ENCODE peak calls at places on chromosomes 11 and 22, in seven cellular contexts. Z is GM23338, O is GM12891, U is spleen, Y is sigmoid colon, L is H1, P is stomach. G is an unnamed sample.

GRCh38 chr11:63889344-63889743 is 27.6 kb downstream of the RCOR2 start:
- DNase-seq in P (peak), Z (no peak), L (no peak), U (no peak), O (no peak), Y (no peak), G (no peak)

GRCh38 chr11:35605691-35606090 is 12.6 kb upstream of the FJX1 start:
- DNase-seq in P (no peak), U (no peak), Z (no peak), Y (no peak), L (no peak), O (no peak), G (peak)

GRCh38 chr11:66970808-66971442 is 4.2 kb upstream of the C11orf86 start:
- DNase-seq in Y (peak), Z (no peak), O (no peak), U (no peak), L (no peak), P (no peak), G (no peak)

GRCh38 chr11:25163421-25163820 is 666.6 kb downstream of the LUZP2 start:
- DNase-seq in O (no peak), Y (no peak), P (no peak), Z (no peak), L (no peak), U (no peak), G (no peak)

GRCh38 chr11:118605116-118605867 is 2.1 kb upstream of the PHLDB1 start:
- DNase-seq in L (no peak), O (no peak), Z (peak), Y (peak), U (peak), P (peak), G (no peak)

GRCh38 chr11:62677160-62677559 is 1.7 kb downstream of the UBXN1 start:
- DNase-seq in L (no peak), Y (no peak), Z (no peak), O (no peak), P (no peak), U (no peak), G (no peak)

GRCh38 chr22:43256569-43257360 is 69.8 kb upstream of the TTLL12 start:
- DNase-seq in O (no peak), Y (no peak), U (no peak), Z (no peak), P (no peak), L (no peak), G (no peak)

GRCh38 chr22:35018995-35019394 is 47.0 kb upstream of the ISX start:
- DNase-seq in Z (no peak), L (no peak), O (no peak), P (no peak), U (no peak), Y (no peak), G (no peak)

GRCh38 chr11:9001736-9002135 is 2.1 kb downstream of the NRIP3 start:
- DNase-seq in O (no peak), Y (no peak), Z (no peak), L (no peak), U (no peak), P (no peak), G (no peak)

GRCh38 chr22:17283423-17283822 is 64.2 kb upstream of the ADA2 start:
- DNase-seq in U (peak), Y (no peak), Z (peak), P (no peak), L (no peak), O (no peak), G (no peak)

GRCh38 chr11:111260761-111261160 is 15.2 kb downstream of the POU2AF2 start:
- DNase-seq in P (no peak), U (no peak), Y (no peak), Z (no peak), O (no peak), L (no peak), G (no peak)

GRCh38 chr11:111718436-111719325 is 47.5 kb downstream of the PPP2R1B start:
- DNase-seq in Z (no peak), U (no peak), L (no peak), P (peak), Y (peak), O (no peak), G (no peak)

GRCh38 chr11:65882191-65883057 is 2.8 kb downstream of the CTSW start:
- DNase-seq in U (peak), O (no peak), Z (no peak), Y (peak), L (no peak), P (no peak), G (no peak)

GRCh38 chr11:10526974-10527918 is 13.7 kb downstream of the RNF141 start:
- DNase-seq in P (no peak), Y (no peak), O (peak), U (no peak), Z (no peak), L (no peak), G (no peak)
- TF ChIP-seq POLR2AphosphoS5 in P (no peak), Y (no peak), O (no peak), U (no peak), Z (no peak), L (no peak), G (no peak)

GRCh38 chr22:37499789-37500188 is 13.6 kb upstream of the MFNG start:
- DNase-seq in Y (no peak), L (no peak), O (no peak), P (no peak), U (no peak), Z (no peak), G (no peak)

GRCh38 chr22:37499006-37499707 is 13.0 kb upstream of the MFNG start:
- DNase-seq in O (no peak), P (peak), U (no peak), Y (no peak), Z (no peak), L (no peak), G (no peak)

GRCh38 chr22:37493979-37494378 is 7.8 kb upstream of the MFNG start:
- DNase-seq in U (no peak), Z (no peak), Y (no peak), L (no peak), P (no peak), O (no peak), G (no peak)

GRCh38 chr22:37498289-37498909 is 12.2 kb upstream of the MFNG start:
- DNase-seq in O (peak), Y (no peak), Z (peak), L (peak), P (peak), U (peak), G (no peak)

DNA sequence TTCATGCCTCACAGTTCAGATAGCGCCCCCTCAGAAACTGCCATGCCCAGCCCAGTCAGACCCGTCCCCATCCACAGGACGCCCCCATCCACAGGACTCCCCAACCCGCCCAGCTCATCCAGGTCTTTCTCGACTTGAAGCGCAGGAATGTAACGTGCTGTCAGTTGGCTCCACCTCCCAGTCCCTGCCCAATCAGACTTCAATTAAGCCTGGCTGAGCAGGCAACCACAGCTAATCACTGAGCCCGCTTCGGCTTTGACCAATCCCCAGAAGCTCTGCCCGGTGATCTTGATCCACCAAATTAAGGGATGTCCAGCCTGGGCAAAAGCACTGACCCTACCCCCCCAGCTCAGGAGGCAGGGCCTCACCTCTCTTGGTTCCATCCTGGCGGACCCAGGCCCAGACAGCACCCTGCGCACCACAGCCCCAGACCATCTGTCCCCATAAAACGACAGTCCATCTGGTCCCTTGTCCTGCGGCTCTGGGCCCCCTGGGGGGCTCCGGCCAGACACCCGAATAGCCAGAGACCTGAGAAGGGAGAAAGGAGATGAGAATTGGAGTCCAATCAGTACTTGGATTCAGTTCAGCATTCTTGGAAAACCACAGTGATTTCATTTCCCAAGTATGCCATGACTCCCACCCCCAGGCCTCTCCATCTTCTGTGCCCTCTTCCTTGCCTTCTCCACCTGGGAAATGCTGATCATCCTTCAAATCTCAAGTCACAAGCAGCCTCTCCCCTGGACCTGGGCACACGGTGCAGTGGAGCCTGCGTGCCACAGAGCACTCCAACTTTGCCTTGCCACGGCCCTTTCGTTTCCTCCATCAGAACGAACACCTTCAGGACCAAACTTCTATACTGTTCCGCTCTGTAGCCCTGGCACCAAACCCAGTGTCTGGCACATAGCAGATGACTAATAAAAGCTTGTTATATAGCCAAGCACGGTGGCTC is 10.7 kb upstream of the MFNG start:
- DNase-seq in L (no peak), Z (peak), P (no peak), O (no peak), Y (no peak), U (no peak), G (no peak)
- TF ChIP-seq POLR2AphosphoS5 in L (no peak), Z (no peak), P (no peak), O (no peak), Y (no peak), U (no peak), G (no peak)

DNA sequence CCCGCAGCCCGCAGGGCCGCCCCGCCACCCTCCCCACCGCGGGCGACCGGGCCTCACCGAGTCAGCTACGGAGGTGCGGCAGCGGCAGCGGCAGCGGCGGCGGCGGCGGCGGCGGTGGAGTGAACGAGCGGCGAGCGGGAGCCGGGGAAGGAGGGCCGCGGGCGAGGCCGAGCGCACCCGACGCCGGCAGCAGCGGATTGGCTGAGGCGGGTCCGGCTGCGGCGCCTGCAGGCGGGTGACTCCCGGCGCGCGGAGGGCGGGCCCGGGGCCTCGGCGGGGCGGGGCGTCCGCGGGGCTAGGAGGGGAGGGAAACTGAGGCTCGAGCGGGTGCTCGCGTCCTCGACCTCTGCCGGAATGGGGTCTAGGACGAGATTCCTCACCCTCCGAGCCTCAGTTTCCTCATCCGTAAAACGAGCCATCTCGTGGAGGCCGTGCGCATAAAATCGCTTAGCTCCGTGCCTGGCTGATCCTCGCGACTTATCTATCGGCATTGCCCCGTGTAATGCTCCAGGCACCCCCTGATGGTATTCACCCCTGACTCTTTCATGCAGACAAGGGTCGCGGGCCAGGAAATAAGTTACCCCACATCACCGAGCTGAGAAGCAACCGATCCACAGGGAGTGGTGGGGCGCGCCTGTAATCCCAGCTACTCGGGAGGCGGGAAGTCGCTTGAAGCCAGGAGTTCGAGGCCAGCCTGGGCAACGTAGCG is at the start of gene CPT1A:
- DNase-seq in Y (peak), P (peak), O (peak), L (peak), Z (peak), U (peak), G (peak)
- TF ChIP-seq POLR2AphosphoS5 in Y (peak), P (peak), O (no peak), L (no peak), Z (no peak), U (peak), G (no peak)

GRCh38 chr22:24592846-24593809 is at the start of gene LRRC75B:
- DNase-seq in P (peak), U (peak), O (peak), Z (peak), L (peak), Y (peak), G (peak)
- TF ChIP-seq POLR2AphosphoS5 in P (peak), U (peak), O (no peak), Z (peak), L (peak), Y (peak), G (peak)

GRCh38 chr11:16895306-16895705 is 118.9 kb downstream of the PLEKHA7 start:
- DNase-seq in L (no peak), Y (no peak), Z (no peak), P (no peak), U (no peak), O (no peak), G (no peak)
- TF ChIP-seq POLR2AphosphoS5 in L (no peak), Y (no peak), Z (no peak), P (no peak), U (no peak), O (no peak), G (no peak)

GRCh38 chr11:3122775-3123201 is 42.3 kb downstream of the OSBPL5 start:
- DNase-seq in L (no peak), P (no peak), Y (peak), O (no peak), Z (no peak), U (peak), G (no peak)

GRCh38 chr11:3119141-3119821 is 45.8 kb downstream of the OSBPL5 start:
- DNase-seq in Z (no peak), O (no peak), L (no peak), Y (peak), U (peak), P (peak), G (peak)

GRCh38 chr11:3121931-3122774 is 43.0 kb downstream of the OSBPL5 start:
- DNase-seq in L (no peak), P (peak), Y (peak), O (no peak), Z (no peak), U (peak), G (peak)

GRCh38 chr11:3121416-3121815 is 43.7 kb downstream of the OSBPL5 start:
- DNase-seq in U (peak), Y (peak), Z (no peak), P (peak), L (no peak), O (no peak), G (peak)

DNA sequence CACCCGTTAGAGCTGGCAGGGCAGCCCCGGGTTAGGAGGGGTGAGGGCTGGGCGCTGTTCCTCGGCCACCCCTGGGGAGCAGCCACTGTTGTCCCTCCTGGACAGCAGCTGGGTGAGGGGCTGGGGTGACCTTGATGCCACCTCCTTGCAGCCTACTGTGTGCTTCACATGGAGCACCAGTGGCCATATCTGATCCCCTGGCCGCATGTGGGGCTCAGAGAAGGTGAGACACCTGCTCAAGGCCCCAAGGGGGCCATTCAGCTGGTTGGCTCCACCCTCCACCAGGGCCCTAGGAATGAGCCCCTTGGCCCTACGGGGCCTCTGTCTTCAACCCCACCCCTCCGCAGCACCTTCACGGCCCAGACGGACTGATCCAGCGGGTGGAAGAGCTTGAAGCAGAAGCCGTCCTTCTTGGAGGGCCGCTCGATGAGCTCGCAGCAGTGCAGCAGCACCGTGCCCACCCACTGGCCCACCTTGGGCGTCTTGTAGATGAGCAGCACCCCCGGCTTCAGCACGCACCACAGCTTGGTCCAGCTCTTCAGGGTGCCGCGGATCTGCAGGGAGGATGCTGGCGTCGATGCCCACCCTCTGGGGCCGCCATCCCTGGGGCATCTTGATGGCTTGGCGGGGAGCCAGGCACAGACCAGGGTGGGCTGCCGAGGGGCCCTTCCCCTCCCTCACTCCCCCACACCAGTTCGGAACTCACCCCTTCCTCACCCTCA is 44.9 kb downstream of the OSBPL5 start:
- DNase-seq in P (peak), U (peak), O (no peak), Y (peak), L (no peak), Z (no peak), G (peak)
- TF ChIP-seq POLR2AphosphoS5 in P (no peak), U (no peak), O (no peak), Y (no peak), L (no peak), Z (no peak), G (no peak)

GRCh38 chr11:12918667-12919066 is 90.4 kb upstream of the RASSF10 start:
- DNase-seq in U (no peak), Y (no peak), O (no peak), Z (no peak), P (no peak), L (no peak), G (no peak)

GRCh38 chr11:12917830-12918229 is 91.3 kb upstream of the RASSF10 start:
- DNase-seq in U (no peak), Z (no peak), L (no peak), O (no peak), P (no peak), Y (no peak), G (no peak)

GRCh38 chr11:12915093-12915492 is 94.0 kb upstream of the RASSF10 start:
- DNase-seq in U (no peak), P (no peak), Y (no peak), O (no peak), L (no peak), Z (no peak), G (no peak)

GRCh38 chr11:12909866-12910265 is 99.2 kb upstream of the RASSF10 start:
- DNase-seq in Z (no peak), Y (no peak), L (no peak), U (no peak), P (no peak), O (no peak), G (no peak)

DNA sequence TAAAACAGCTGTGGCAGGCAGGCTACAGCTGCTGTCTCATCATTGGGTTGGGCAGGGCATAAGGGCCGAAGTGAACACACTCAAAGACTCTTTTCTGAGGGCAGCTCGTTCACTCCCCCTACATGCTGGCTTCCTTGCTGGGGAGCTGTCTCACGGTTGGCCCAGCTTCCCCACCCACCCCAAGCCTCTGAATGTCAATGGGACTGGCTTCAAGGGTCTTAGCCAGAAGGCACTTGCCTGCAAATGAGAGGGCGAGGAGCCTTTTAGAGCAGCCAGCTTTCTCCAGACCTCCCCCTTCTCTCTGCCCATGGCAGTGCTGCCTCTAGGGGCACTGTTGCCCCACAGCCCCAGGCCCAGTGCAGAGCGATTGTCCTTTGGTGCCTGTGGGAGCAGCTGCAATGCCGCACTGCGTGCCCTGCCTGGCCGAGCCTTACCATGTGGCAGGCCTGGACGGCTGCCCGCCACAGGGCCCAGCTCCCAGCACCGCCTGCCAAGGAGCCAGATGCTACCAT is 94.7 kb upstream of the RASSF10 start:
- DNase-seq in U (no peak), O (peak), Z (peak), P (no peak), Y (peak), L (peak), G (no peak)
- TF ChIP-seq POLR2AphosphoS5 in U (no peak), O (no peak), Z (no peak), P (no peak), Y (peak), L (no peak), G (no peak)

GRCh38 chr11:16814410-16815046 is 76.1 kb downstream of the C11orf58 start:
- DNase-seq in P (no peak), Y (peak), L (no peak), Z (no peak), U (no peak), O (no peak), G (no peak)

GRCh38 chr11:16816358-16817270 is 78.2 kb downstream of the C11orf58 start:
- DNase-seq in O (no peak), Z (no peak), P (no peak), Y (no peak), U (peak), L (no peak), G (no peak)

GRCh38 chr11:16817321-16817720 is 78.9 kb downstream of the C11orf58 start:
- DNase-seq in U (no peak), O (no peak), Z (no peak), Y (no peak), P (no peak), L (no peak), G (no peak)

GRCh38 chr11:16813141-16813540 is 74.7 kb downstream of the C11orf58 start:
- DNase-seq in L (no peak), Z (no peak), U (peak), O (no peak), P (no peak), Y (no peak), G (no peak)

GRCh38 chr11:16815047-16815767 is 76.8 kb downstream of the C11orf58 start:
- DNase-seq in Z (no peak), Y (peak), U (peak), O (no peak), P (peak), L (no peak), G (no peak)
- TF ChIP-seq POLR2AphosphoS5 in Z (no peak), Y (peak), U (peak), O (no peak), P (no peak), L (no peak), G (no peak)

G was measured in breast epithelium.